ENCODE peak calls at places on chromosomes 13 and 19, in nine cellular contexts. I, V, K, L, A, W, U, G and Y are unnamed samples.
A peak's percentile ranks its signal among the peaks of the same experiment; 100 is the strongest.

GRCh38 chr13:53920916-53921315 is 892.3 kb downstream of the OLFM4 start:
- DNase-seq in V (peak; percentile 26), I (no peak), U (no peak), G (no peak), K (no peak), A (no peak), W (no peak), L (no peak), Y (no peak)

GRCh38 chr13:75963318-75963717 is 327.2 kb downstream of the LMO7 start:
- DNase-seq in K (peak; percentile 70), A (no peak), W (no peak), V (no peak), G (peak; percentile 8), L (no peak), U (no peak), I (peak; percentile 5), Y (no peak)

GRCh38 chr19:12484011-12484370 is 625 bp downstream of the ZNF709 start:
- DNase-seq in I (peak; percentile 15), K (no peak), L (no peak), V (no peak), G (no peak), U (no peak), A (peak; percentile 6), W (no peak), Y (no peak)

GRCh38 chr19:57141699-57142098 is 3.3 kb downstream of the ZIM3 start:
- DNase-seq in U (no peak), G (no peak), W (no peak), L (no peak), V (no peak), A (no peak), I (no peak), K (no peak), Y (no peak)

GRCh38 chr13:35720690-35721554 is 244.4 kb upstream of the MAB21L1 start:
- DNase-seq in I (peak; percentile 53), A (peak; percentile 46), G (peak; percentile 80), U (peak; percentile 75), W (no peak), V (peak; percentile 80), K (peak; percentile 48), L (no peak), Y (peak; percentile 9)

GRCh38 chr13:103908274-103908673 is 842.1 kb upstream of the SLC10A2 start:
- DNase-seq in G (no peak), V (no peak), W (no peak), U (no peak), L (no peak), I (no peak), K (no peak), A (no peak), Y (no peak)

GRCh38 chr13:113544071-113544891 is 40.3 kb upstream of the TFDP1 start:
- DNase-seq in G (no peak), L (no peak), K (peak; percentile 15), V (peak; percentile 26), I (no peak), W (no peak), U (no peak), A (no peak), Y (no peak)

GRCh38 chr19:34687348-34687747 is 9.9 kb downstream of the ZNF302 start:
- DNase-seq in U (no peak), V (no peak), L (no peak), W (no peak), K (no peak), G (no peak), A (no peak), I (no peak), Y (no peak)

GRCh38 chr13:74040200-74040599 is 94.0 kb downstream of the KLF12 start:
- DNase-seq in G (peak; percentile 89), L (peak; percentile 44), U (peak; percentile 38), K (peak; percentile 14), W (no peak), V (peak; percentile 88), I (peak; percentile 33), A (peak; percentile 31), Y (no peak)

GRCh38 chr19:51690359-51691121 is 2.6 kb upstream of the SPACA6 start:
- DNase-seq in I (peak; percentile 78), G (peak; percentile 87), A (peak; percentile 68), V (peak; percentile 83), K (peak; percentile 94), L (no peak), W (peak; percentile 60), U (peak; percentile 80), Y (peak; percentile 61)

GRCh38 chr13:110542311-110542796 is 19.2 kb downstream of the RAB20 start:
- DNase-seq in I (no peak), U (no peak), L (no peak), W (no peak), G (no peak), V (no peak), A (no peak), K (no peak), Y (no peak)

GRCh38 chr13:72651196-72651595 is 76.2 kb downstream of the MZT1 start:
- DNase-seq in L (no peak), K (no peak), V (no peak), G (peak; percentile 58), U (no peak), W (no peak), A (no peak), I (peak; percentile 16), Y (no peak)

GRCh38 chr19:53068199-53068598 is 23.7 kb downstream of the ERVV-2 start:
- DNase-seq in A (no peak), W (no peak), U (no peak), I (no peak), L (no peak), G (no peak), V (no peak), K (no peak), Y (no peak)

GRCh38 chr19:12163841-12164240 is 945 bp downstream of the ZNF136 start:
- DNase-seq in K (no peak), V (no peak), W (no peak), L (no peak), G (peak; percentile 24), I (no peak), A (peak; percentile 56), U (peak; percentile 87), Y (peak; percentile 17)

GRCh38 chr19:46133101-46133627 is 8.7 kb upstream of the IGFL3 start:
- DNase-seq in W (peak; percentile 100), L (no peak), A (peak; percentile 97), I (peak; percentile 96), V (peak; percentile 88), U (peak; percentile 81), G (peak; percentile 83), K (peak; percentile 2), Y (peak; percentile 92)

GRCh38 chr13:113836917-113837553 is 26.8 kb downstream of the GAS6 start:
- DNase-seq in L (no peak), K (no peak), W (peak; percentile 87), I (peak; percentile 93), G (no peak), A (peak; percentile 85), U (peak; percentile 95), V (no peak), Y (peak; percentile 95)

GRCh38 chr13:40974460-40975407 is 44.4 kb downstream of the ELF1 start:
- DNase-seq in V (peak; percentile 35), L (peak; percentile 43), U (peak; percentile 51), G (peak; percentile 66), A (peak; percentile 66), W (peak; percentile 40), I (peak; percentile 76), K (peak; percentile 81), Y (peak; percentile 23)

GRCh38 chr19:10238172-10238783 is 7.1 kb upstream of the S1PR2 start:
- DNase-seq in I (peak; percentile 100), W (no peak), K (no peak), U (peak; percentile 83), G (no peak), L (no peak), V (no peak), A (peak; percentile 91), Y (no peak)

GRCh38 chr13:25648996-25649633 is 277.3 kb downstream of the ATP8A2 start:
- DNase-seq in G (no peak), L (no peak), W (no peak), I (no peak), K (no peak), A (no peak), U (no peak), V (no peak), Y (no peak)

GRCh38 chr13:74037762-74038161 is 96.4 kb downstream of the KLF12 start:
- DNase-seq in L (no peak), W (no peak), U (no peak), V (no peak), I (no peak), G (no peak), A (no peak), K (no peak), Y (no peak)

DNA sequence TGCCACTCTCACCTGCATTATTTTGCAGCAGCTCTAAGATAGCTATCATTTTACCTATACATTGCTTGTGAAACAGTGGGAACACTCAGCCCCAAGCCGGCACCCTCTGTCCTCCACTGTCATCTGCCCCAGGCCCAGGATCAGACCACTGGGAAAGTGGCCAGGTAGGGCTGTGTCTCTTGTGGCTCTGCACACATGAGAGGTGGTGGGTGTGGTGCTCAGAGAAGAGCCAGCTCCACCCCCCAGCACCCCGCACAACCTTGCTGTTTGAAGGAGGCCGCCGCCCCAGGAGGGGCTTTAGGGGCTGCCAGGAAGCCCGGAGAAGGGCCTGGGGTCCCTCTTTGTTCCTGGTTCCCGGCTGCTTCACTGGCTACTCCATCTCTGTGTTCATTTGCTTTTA is 26.6 kb downstream of the PPP1R37 start:
- DNase-seq in V (no peak), L (no peak), W (no peak), A (no peak), U (no peak), I (no peak), K (no peak), G (no peak), Y (no peak)
- H4K20me1 ChIP-seq in V (peaks cover 5% of the 10 kb centered on the region), L (peaks cover 2% of the 10 kb centered on the region), W (peaks cover 97% of the 10 kb centered on the region), A (peaks cover 88% of the 10 kb centered on the region), U (peaks cover 15% of the 10 kb centered on the region), I (peaks cover 2% of the 10 kb centered on the region), K (peaks cover 45% of the 10 kb centered on the region), G (peaks cover 97% of the 10 kb centered on the region), Y (peaks cover 6% of the 10 kb centered on the region)

GRCh38 chr19:952049-952679 is 26.3 kb downstream of the ARID3A start:
- DNase-seq in W (no peak), V (no peak), A (no peak), U (no peak), L (no peak), G (no peak), I (no peak), K (peak; percentile 42), Y (no peak)
- H4K20me1 ChIP-seq in W (peaks cover 48% of the 10 kb centered on the region), V (peaks cover 4% of the 10 kb centered on the region), A (peaks cover 46% of the 10 kb centered on the region), U (no peaks in the 10 kb centered on the region), L (no peaks in the 10 kb centered on the region), G (peaks cover 87% of the 10 kb centered on the region), I (no peaks in the 10 kb centered on the region), K (no peaks in the 10 kb centered on the region), Y (peaks cover 2% of the 10 kb centered on the region)

GRCh38 chr19:47749326-47749725 is 4.0 kb downstream of the NOP53 start:
- DNase-seq in V (no peak), K (no peak), L (no peak), A (no peak), I (no peak), U (no peak), G (no peak), W (no peak), Y (no peak)
- H4K20me1 ChIP-seq in V (no peaks in the 10 kb centered on the region), K (peaks cover 8% of the 10 kb centered on the region), L (peaks cover 3% of the 10 kb centered on the region), A (peaks cover 33% of the 10 kb centered on the region), I (peaks cover 2% of the 10 kb centered on the region), U (no peaks in the 10 kb centered on the region), G (no peaks in the 10 kb centered on the region), W (peaks cover 58% of the 10 kb centered on the region), Y (no peaks in the 10 kb centered on the region)

GRCh38 chr19:39425744-39426143 is 10.0 kb downstream of the RPS16 start:
- DNase-seq in I (no peak), A (no peak), W (no peak), V (no peak), G (no peak), K (no peak), U (no peak), L (no peak), Y (no peak)
- H4K20me1 ChIP-seq in I (no peaks in the 10 kb centered on the region), A (peaks cover 11% of the 10 kb centered on the region), W (peaks cover 34% of the 10 kb centered on the region), V (no peaks in the 10 kb centered on the region), G (peaks cover 10% of the 10 kb centered on the region), K (no peaks in the 10 kb centered on the region), U (no peaks in the 10 kb centered on the region), L (no peaks in the 10 kb centered on the region), Y (no peaks in the 10 kb centered on the region)